ENCODE peak calls at places on chromosomes 6 and 20, in four cellular contexts. One of them, this sample, is unnamed.

GRCh38 chr6:146578054-146578453 is 20.7 kb upstream of the ADGB start:
- DNase-seq in HepG2: no peak
- DNase-seq in WTC11: no peak
- DNase-seq in K562: no peak
- DNase-seq in this sample: no peak

GRCh38 chr6:7615611-7616383 is 25.8 kb downstream of the SNRNP48 start:
- DNase-seq in HepG2: peak
- DNase-seq in WTC11: peak
- DNase-seq in K562: peak
- DNase-seq in this sample: peak

GRCh38 chr6:108896111-108896661 is 48.0 kb downstream of the ARMC2 start:
- DNase-seq in HepG2: no peak
- DNase-seq in WTC11: no peak
- DNase-seq in K562: no peak
- DNase-seq in this sample: no peak

GRCh38 chr6:138307352-138307751 is 70.4 kb upstream of the SMIM28 start:
- DNase-seq in HepG2: no peak
- DNase-seq in WTC11: no peak
- DNase-seq in K562: no peak
- DNase-seq in this sample: no peak

GRCh38 chr6:11722805-11723631 is 55.6 kb downstream of the ADTRP start:
- DNase-seq in HepG2: no peak
- DNase-seq in WTC11: no peak
- DNase-seq in K562: no peak
- DNase-seq in this sample: no peak

GRCh38 chr20:18718129-18718528 is 95.5 kb upstream of the SCP2D1 start:
- DNase-seq in HepG2: no peak
- DNase-seq in WTC11: no peak
- DNase-seq in K562: no peak
- DNase-seq in this sample: no peak

GRCh38 chr6:144585217-144585814 is 300.2 kb downstream of the UTRN start:
- DNase-seq in HepG2: peak
- DNase-seq in WTC11: no peak
- DNase-seq in K562: peak
- DNase-seq in this sample: peak

GRCh38 chr6:109854541-109855308 is 123.4 kb upstream of the GPR6 start:
- DNase-seq in HepG2: no peak
- DNase-seq in WTC11: peak
- DNase-seq in K562: no peak
- DNase-seq in this sample: no peak

GRCh38 chr20:25553819-25554296 is 31.5 kb downstream of the NINL start:
- DNase-seq in HepG2: peak
- DNase-seq in WTC11: no peak
- DNase-seq in K562: no peak
- DNase-seq in this sample: no peak

GRCh38 chr6:7505196-7505699 is 36.2 kb upstream of the DSP start:
- DNase-seq in HepG2: peak
- DNase-seq in WTC11: peak
- DNase-seq in K562: peak
- DNase-seq in this sample: peak

GRCh38 chr6:128600397-128600951 is 80.1 kb upstream of the PTPRK start:
- DNase-seq in HepG2: no peak
- DNase-seq in WTC11: no peak
- DNase-seq in K562: no peak
- DNase-seq in this sample: no peak

GRCh38 chr6:35237466-35237865 is 22.1 kb upstream of the ZNF76 start:
- DNase-seq in HepG2: no peak
- DNase-seq in WTC11: no peak
- DNase-seq in K562: no peak
- DNase-seq in this sample: no peak
- TF ChIP-seq ELF4 in HepG2: no peak
- TF ChIP-seq ELF4 in WTC11: no peak
- TF ChIP-seq ELF4 in K562: no peak
- TF ChIP-seq ELF4 in this sample: no peak

DNA sequence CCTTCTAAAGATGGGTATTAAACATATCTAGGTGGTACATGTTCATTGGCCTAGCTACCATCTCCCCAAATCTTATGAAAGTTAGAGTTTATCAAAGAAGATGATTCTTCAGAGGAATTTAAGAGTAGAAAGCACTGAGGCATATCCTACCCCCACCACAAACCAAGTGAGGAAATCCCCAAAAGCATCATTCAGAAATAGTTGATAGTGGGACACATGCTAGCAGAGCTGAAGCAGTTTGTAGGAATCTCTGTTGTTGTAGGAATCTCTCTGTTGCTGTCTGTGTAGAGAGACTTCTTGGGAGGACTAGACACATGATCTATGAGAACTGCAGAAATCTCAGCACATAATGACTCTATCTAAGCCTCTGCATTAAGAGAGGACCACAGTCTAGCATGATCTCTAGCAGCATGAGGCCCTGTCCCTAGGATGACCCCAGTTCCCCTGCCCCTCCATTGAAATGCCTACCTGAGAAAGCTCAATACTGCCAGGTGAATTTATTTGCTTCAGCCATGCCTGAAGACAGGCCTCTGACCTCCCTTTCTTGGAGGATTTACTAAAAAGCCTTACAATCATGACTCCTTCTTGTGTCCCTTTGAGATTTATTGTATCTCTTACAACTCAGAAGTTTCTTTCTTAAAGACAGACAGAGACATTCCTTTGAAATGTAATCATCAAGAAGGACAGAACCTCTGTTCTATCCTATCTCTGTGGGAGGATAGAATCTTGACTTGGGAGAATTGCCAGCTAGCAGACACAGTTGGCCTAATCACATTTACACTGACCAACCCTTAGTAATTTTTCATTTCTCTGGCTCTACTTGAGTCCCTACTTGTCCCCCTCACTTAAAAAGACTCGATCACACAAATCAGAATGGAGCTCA is 582.4 kb downstream of the PHF3 start:
- DNase-seq in HepG2: no peak
- DNase-seq in WTC11: no peak
- DNase-seq in K562: no peak
- DNase-seq in this sample: no peak
- TF ChIP-seq ELF4 in HepG2: no peak
- TF ChIP-seq ELF4 in WTC11: no peak
- TF ChIP-seq ELF4 in K562: no peak
- TF ChIP-seq ELF4 in this sample: no peak

GRCh38 chr20:10559266-10559665 is 114.5 kb downstream of the JAG1 start:
- DNase-seq in HepG2: no peak
- DNase-seq in WTC11: no peak
- DNase-seq in K562: no peak
- DNase-seq in this sample: no peak

GRCh38 chr20:10556519-10557083 is 117.2 kb downstream of the JAG1 start:
- DNase-seq in HepG2: no peak
- DNase-seq in WTC11: no peak
- DNase-seq in K562: no peak
- DNase-seq in this sample: no peak

GRCh38 chr20:10560681-10561080 is 113.1 kb downstream of the JAG1 start:
- DNase-seq in HepG2: no peak
- DNase-seq in WTC11: no peak
- DNase-seq in K562: no peak
- DNase-seq in this sample: no peak

GRCh38 chr20:10557685-10558084 is 116.1 kb downstream of the JAG1 start:
- DNase-seq in HepG2: no peak
- DNase-seq in WTC11: no peak
- DNase-seq in K562: no peak
- DNase-seq in this sample: no peak

DNA sequence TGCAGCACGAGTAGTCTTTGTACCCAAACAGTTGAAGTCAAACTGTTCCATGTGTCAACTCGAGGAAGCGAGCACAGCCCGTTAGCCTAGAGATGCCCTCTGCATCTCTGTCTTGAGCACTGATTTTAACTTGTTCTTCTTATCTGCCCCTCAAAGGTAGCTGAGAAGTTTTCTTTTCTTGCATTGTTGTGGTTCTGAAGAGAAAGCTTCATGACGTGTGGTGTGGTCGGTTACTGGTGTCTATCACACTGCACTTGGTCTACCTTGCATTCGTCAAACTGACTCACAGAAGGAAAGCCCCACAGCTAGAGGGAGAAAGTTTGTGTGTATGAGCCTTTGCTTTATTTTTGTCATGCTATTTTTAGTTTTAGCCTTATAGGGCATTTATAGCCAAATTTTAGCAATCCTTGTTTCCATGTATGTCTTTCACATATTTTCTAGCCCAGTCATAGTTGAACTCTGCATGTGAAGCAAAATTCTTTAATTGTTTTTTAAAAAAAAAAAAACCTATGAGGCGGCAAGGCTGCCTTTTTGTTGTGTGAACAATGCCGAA is 115.1 kb downstream of the JAG1 start:
- DNase-seq in HepG2: no peak
- DNase-seq in WTC11: no peak
- DNase-seq in K562: no peak
- DNase-seq in this sample: no peak
- TF ChIP-seq ELF4 in HepG2: no peak
- TF ChIP-seq ELF4 in WTC11: no peak
- TF ChIP-seq ELF4 in K562: no peak
- TF ChIP-seq ELF4 in this sample: no peak

GRCh38 chr6:32886674-32887383 is 32.8 kb downstream of the PSMB9 start:
- DNase-seq in HepG2: no peak
- DNase-seq in WTC11: no peak
- DNase-seq in K562: no peak
- DNase-seq in this sample: no peak

GRCh38 chr6:32883789-32884188 is 29.8 kb downstream of the PSMB9 start:
- DNase-seq in HepG2: no peak
- DNase-seq in WTC11: no peak
- DNase-seq in K562: no peak
- DNase-seq in this sample: no peak

GRCh38 chr6:32888576-32888975 is 34.6 kb downstream of the PSMB9 start:
- DNase-seq in HepG2: no peak
- DNase-seq in WTC11: no peak
- DNase-seq in K562: no peak
- DNase-seq in this sample: no peak

GRCh38 chr6:32882879-32883250 is 28.9 kb downstream of the PSMB9 start:
- DNase-seq in HepG2: no peak
- DNase-seq in WTC11: no peak
- DNase-seq in K562: no peak
- DNase-seq in this sample: no peak

GRCh38 chr6:32885698-32886286 is 31.8 kb downstream of the PSMB9 start:
- DNase-seq in HepG2: peak
- DNase-seq in WTC11: no peak
- DNase-seq in K562: peak
- DNase-seq in this sample: no peak
- TF ChIP-seq ELF4 in HepG2: no peak
- TF ChIP-seq ELF4 in WTC11: no peak
- TF ChIP-seq ELF4 in K562: no peak
- TF ChIP-seq ELF4 in this sample: no peak

GRCh38 chr6:136148523-136148922 is 101.6 kb downstream of the MTFR2 start:
- DNase-seq in HepG2: no peak
- DNase-seq in WTC11: no peak
- DNase-seq in K562: no peak
- DNase-seq in this sample: no peak
- TF ChIP-seq ELF4 in HepG2: no peak
- TF ChIP-seq ELF4 in WTC11: no peak
- TF ChIP-seq ELF4 in K562: no peak
- TF ChIP-seq ELF4 in this sample: no peak

GRCh38 chr6:15402401-15403045 is 156.7 kb downstream of the JARID2 start:
- DNase-seq in HepG2: no peak
- DNase-seq in WTC11: no peak
- DNase-seq in K562: no peak
- DNase-seq in this sample: no peak
- TF ChIP-seq ELF4 in HepG2: no peak
- TF ChIP-seq ELF4 in WTC11: no peak
- TF ChIP-seq ELF4 in K562: no peak
- TF ChIP-seq ELF4 in this sample: no peak

GRCh38 chr6:33417127-33417902 is 592 bp downstream of the CUTA start:
- DNase-seq in HepG2: no peak
- DNase-seq in WTC11: no peak
- DNase-seq in K562: peak
- DNase-seq in this sample: no peak
- TF ChIP-seq ELF4 in HepG2: no peak
- TF ChIP-seq ELF4 in WTC11: no peak
- TF ChIP-seq ELF4 in K562: no peak
- TF ChIP-seq ELF4 in this sample: no peak

GRCh38 chr6:139600919-139601470 is 226.5 kb upstream of the CITED2 start:
- DNase-seq in HepG2: no peak
- DNase-seq in WTC11: no peak
- DNase-seq in K562: peak
- DNase-seq in this sample: no peak
- TF ChIP-seq ELF4 in HepG2: no peak
- TF ChIP-seq ELF4 in WTC11: no peak
- TF ChIP-seq ELF4 in K562: no peak
- TF ChIP-seq ELF4 in this sample: no peak

This sample was measured in HEK293T.